ENCODE peak calls at places on chromosomes 5 and 9, in four cellular contexts. B, T, C and M are unnamed samples.

GRCh38 chr5:122465994-122466393 is 154.0 kb downstream of the SNCAIP start:
- DNase-seq in B (no peak), T (no peak), C (no peak), M (no peak)

GRCh38 chr5:139677404-139678282 is 29.5 kb downstream of the CXXC5 start:
- DNase-seq in B (peak), T (no peak), C (peak), M (no peak)

GRCh38 chr5:22431406-22431805 is 421.7 kb downstream of the CDH12 start:
- DNase-seq in B (no peak), T (no peak), C (no peak), M (no peak)

GRCh38 chr5:157059093-157059539 is at the start of gene HAVCR1:
- DNase-seq in B (no peak), T (no peak), C (no peak), M (no peak)

GRCh38 chr9:104606202-104606601 is 775 bp upstream of the OR13C2 start:
- DNase-seq in B (no peak), T (no peak), C (no peak), M (no peak)

GRCh38 chr9:136644593-136645342 is 17.9 kb upstream of the EGFL7 start:
- DNase-seq in B (peak), T (peak), C (no peak), M (peak)

GRCh38 chr5:132546108-132546507 is 2.8 kb upstream of the IL5 start:
- DNase-seq in B (no peak), T (peak), C (no peak), M (no peak)

GRCh38 chr5:68331202-68332108 is 115.9 kb downstream of the PIK3R1 start:
- DNase-seq in B (no peak), T (no peak), C (no peak), M (no peak)

GRCh38 chr5:57676228-57677098 is 193.9 kb upstream of the ACTBL2 start:
- DNase-seq in B (no peak), T (no peak), C (peak), M (no peak)

GRCh38 chr9:38087934-38088925 is 19.2 kb upstream of the SHB start:
- DNase-seq in B (peak), T (peak), C (peak), M (peak)

GRCh38 chr9:136569526-136570148 is 23.8 kb upstream of the NOTCH1 start:
- DNase-seq in B (no peak), T (no peak), C (no peak), M (no peak)

GRCh38 chr9:128124873-128125574 is 2.5 kb downstream of the PTGES2 start:
- DNase-seq in B (peak), T (peak), C (peak), M (no peak)

GRCh38 chr9:121331992-121332685 is 37.9 kb downstream of the STOM start:
- DNase-seq in B (no peak), T (no peak), C (no peak), M (peak)

GRCh38 chr5:50667653-50668403 is 1.4 kb downstream of the PARP8 start:
- DNase-seq in B (peak), T (peak), C (peak), M (peak)

GRCh38 chr9:87223397-87224246 is 274.0 kb upstream of the DAPK1 start:
- DNase-seq in B (peak), T (no peak), C (no peak), M (no peak)

GRCh38 chr5:133662578-133662977 is 50.2 kb upstream of the FSTL4 start:
- DNase-seq in B (no peak), T (no peak), C (no peak), M (peak)

GRCh38 chr9:94140791-94141790 is 56.8 kb downstream of the PTPDC1 start:
- DNase-seq in B (no peak), T (no peak), C (no peak), M (no peak)

GRCh38 chr9:131277673-131278420 is 1.5 kb upstream of the FAM78A start:
- DNase-seq in B (peak), T (peak), C (peak), M (peak)

GRCh38 chr9:7174884-7175283 is 417.1 kb downstream of the KDM4C start:
- DNase-seq in B (no peak), T (no peak), C (no peak), M (no peak)

GRCh38 chr5:141084487-141084989 is 9.9 kb upstream of the PCDHB2 start:
- DNase-seq in B (no peak), T (peak), C (peak), M (peak)

GRCh38 chr5:132283423-132284043 is 10.7 kb upstream of the SLC22A4 start:
- DNase-seq in B (no peak), T (no peak), C (peak), M (no peak)

GRCh38 chr9:132546148-132547051 is 36.0 kb upstream of the BARHL1 start:
- DNase-seq in B (no peak), T (peak), C (peak), M (no peak)

GRCh38 chr9:99054581-99054980 is 50.3 kb upstream of the TGFBR1 start:
- DNase-seq in B (no peak), T (no peak), C (no peak), M (no peak)

GRCh38 chr5:76439929-76440328 is 36.8 kb downstream of the IQGAP2 start:
- DNase-seq in B (no peak), T (no peak), C (no peak), M (no peak)

GRCh38 chr5:15885156-15885555 is 294.4 kb downstream of the MARCHF11 start:
- DNase-seq in B (no peak), T (no peak), C (no peak), M (no peak)

GRCh38 chr9:113622600-113623400 is 159.3 kb downstream of the RGS3 start:
- DNase-seq in B (no peak), T (peak), C (no peak), M (no peak)